ENCODE peak calls at places on chromosomes 4 and X, in six cellular contexts. L, M, R, C, Z and E are unnamed samples.
A peak's percentile ranks its signal among the peaks of the same experiment; 100 is the strongest.

GRCh38 chrX:137032841-137033773 is 688 bp downstream of the GPR101 start:
- DNase-seq in M (no peak), L (no peak), Z (no peak), C (no peak), R (no peak), E (no peak)

GRCh38 chr4:147355849-147356248 is 125.0 kb upstream of the EDNRA start:
- DNase-seq in R (peak; percentile 64), M (no peak), Z (no peak), L (no peak), C (no peak), E (peak; percentile 98)

GRCh38 chrX:154431321-154431720 is 2.8 kb downstream of the ATP6AP1 start:
- DNase-seq in C (no peak), R (no peak), Z (no peak), M (no peak), L (no peak), E (no peak)

GRCh38 chr4:139656614-139657486 is 8.8 kb upstream of the MGST2 start:
- DNase-seq in M (no peak), L (no peak), R (peak; percentile 59), Z (peak; percentile 36), C (no peak), E (no peak)

GRCh38 chr4:104210420-104210819 is 284.3 kb downstream of the CXXC4 start:
- DNase-seq in L (no peak), C (no peak), M (no peak), R (no peak), Z (no peak), E (no peak)

GRCh38 chr4:101169044-101170014 is 178.0 kb downstream of the PPP3CA start:
- DNase-seq in C (no peak), Z (peak; percentile 45), R (peak; percentile 63), M (no peak), L (peak; percentile 83), E (no peak)

GRCh38 chr4:54011201-54011600 is 53.2 kb downstream of the CHIC2 start:
- DNase-seq in R (no peak), C (no peak), Z (no peak), M (no peak), L (no peak), E (no peak)

GRCh38 chr4:26074672-26075071 is 160.7 kb downstream of the SMIM20 start:
- DNase-seq in R (no peak), Z (peak; percentile 83), M (no peak), L (no peak), C (no peak), E (no peak)

GRCh38 chr4:112970903-112971302 is 78.5 kb upstream of the ANK2 start:
- DNase-seq in C (no peak), L (no peak), Z (no peak), R (no peak), M (no peak), E (no peak)

GRCh38 chr4:169640261-169640880 is 20.0 kb downstream of the CLCN3 start:
- DNase-seq in R (peak; percentile 54), C (no peak), M (no peak), Z (no peak), L (no peak), E (peak; percentile 20)

GRCh38 chrX:76931518-76931917 is 504.0 kb downstream of the MAGEE1 start:
- DNase-seq in M (no peak), C (no peak), L (no peak), R (no peak), Z (no peak), E (no peak)

GRCh38 chr4:100576570-100576969 is 58.7 kb upstream of the EMCN start:
- DNase-seq in L (peak; percentile 5), M (no peak), Z (no peak), C (no peak), R (no peak), E (no peak)

GRCh38 chr4:82357640-82358039 is 16.2 kb downstream of the HNRNPD start:
- DNase-seq in M (no peak), C (no peak), L (no peak), R (no peak), Z (no peak), E (no peak)

GRCh38 chr4:74920704-74921103 is 12.2 kb upstream of the PARM1 start:
- DNase-seq in C (no peak), L (no peak), R (no peak), Z (no peak), M (no peak), E (no peak)

GRCh38 chr4:184938871-184939270 is 79.4 kb upstream of the HELT start:
- DNase-seq in C (peak; percentile 37), L (no peak), M (no peak), R (no peak), Z (no peak), E (no peak)